ENCODE peak calls at places on chromosomes 5 and 9, in five cellular contexts. Y, E, U, P and Z are unnamed samples.

GRCh38 chr5:9209846-9210547 is 335.9 kb downstream of the SEMA5A start:
- DNase-seq in Y (no peak), E (no peak), U (no peak), P (no peak), Z (no peak)

GRCh38 chr5:59722875-59723274 is 170.7 kb downstream of the PDE4D start:
- DNase-seq in Y (no peak), E (no peak), U (no peak), P (no peak), Z (no peak)

GRCh38 chr5:10594591-10595210 is 30.8 kb downstream of the ANKRD33B start:
- DNase-seq in Y (no peak), E (no peak), U (no peak), P (no peak), Z (no peak)

GRCh38 chr9:108618906-108619550 is 236.8 kb downstream of the ACTL7B start:
- DNase-seq in Y (no peak), E (no peak), U (no peak), P (no peak), Z (no peak)

GRCh38 chr5:22908129-22908528 is 55.0 kb upstream of the CDH12 start:
- DNase-seq in Y (no peak), E (no peak), U (no peak), P (no peak), Z (no peak)

GRCh38 chr5:41445937-41446563 is 64.4 kb downstream of the PLCXD3 start:
- DNase-seq in Y (no peak), E (no peak), U (no peak), P (no peak), Z (no peak)

GRCh38 chr5:6819521-6819920 is 106.3 kb downstream of the TENT4A start:
- DNase-seq in Y (no peak), E (no peak), U (no peak), P (peak), Z (no peak)

GRCh38 chr9:38015267-38015666 is 53.8 kb downstream of the SHB start:
- DNase-seq in Y (no peak), E (no peak), U (no peak), P (no peak), Z (no peak)

GRCh38 chr9:121284733-121285451 is 16.9 kb downstream of the GSN start:
- DNase-seq in Y (no peak), E (no peak), U (no peak), P (no peak), Z (no peak)

GRCh38 chr5:151022511-151023018 is 2.2 kb downstream of the GPX3 start:
- DNase-seq in Y (peak), E (no peak), U (no peak), P (no peak), Z (peak)

GRCh38 chr9:89929721-89930480 is 325.1 kb downstream of the GADD45G start:
- DNase-seq in Y (no peak), E (no peak), U (no peak), P (peak), Z (no peak)

GRCh38 chr9:114258866-114259799 is 63.8 kb upstream of the ORM1 start:
- DNase-seq in Y (no peak), E (no peak), U (no peak), P (no peak), Z (no peak)

GRCh38 chr9:112711050-112711689 is 6.7 kb downstream of the INIP start:
- DNase-seq in Y (peak), E (no peak), U (no peak), P (peak), Z (no peak)

GRCh38 chr5:178163772-178164735 is 10.4 kb upstream of the NHP2 start:
- DNase-seq in Y (peak), E (peak), U (peak), P (peak), Z (peak)

GRCh38 chr5:99032234-99033013 is 103.6 kb upstream of the CHD1 start:
- DNase-seq in Y (peak), E (no peak), U (peak), P (peak), Z (peak)

GRCh38 chr5:14595189-14595588 is 13.6 kb downstream of the OTULINL start:
- DNase-seq in Y (no peak), E (no peak), U (no peak), P (no peak), Z (no peak)

GRCh38 chr9:16575142-16575877 is 295.2 kb downstream of the BNC2 start:
- DNase-seq in Y (no peak), E (no peak), U (no peak), P (peak), Z (no peak)

GRCh38 chr5:14242447-14242846 is 99.3 kb downstream of the TRIO start:
- DNase-seq in Y (no peak), E (no peak), U (no peak), P (no peak), Z (no peak)

GRCh38 chr5:14818931-14819790 is 52.4 kb downstream of the ANKH start:
- DNase-seq in Y (peak), E (no peak), U (no peak), P (no peak), Z (no peak)

GRCh38 chr5:17330386-17330785 is 113.0 kb downstream of the BASP1 start:
- DNase-seq in Y (no peak), E (no peak), U (no peak), P (no peak), Z (no peak)